ENCODE peak calls at places on chromosomes 7 and 10, in five cellular contexts. U, X, E, W and A are unnamed samples.

GRCh38 chr10:43702213-43702935 is 53.7 kb upstream of the ZNF32 start:
- DNase-seq in U (no peak), X (no peak), E (no peak), W (no peak), A (no peak)

GRCh38 chr7:34333925-34334324 is 324.1 kb upstream of the NPSR1 start:
- DNase-seq in U (no peak), X (no peak), E (no peak), W (no peak), A (no peak)

GRCh38 chr7:5774790-5775189 is 6.7 kb downstream of the RNF216 start:
- DNase-seq in U (no peak), X (no peak), E (no peak), W (no peak), A (no peak)

GRCh38 chr7:3029138-3029537 is 14.5 kb downstream of the CARD11 start:
- DNase-seq in U (peak), X (no peak), E (no peak), W (no peak), A (no peak)

GRCh38 chr7:68147621-68148238 is 1151.1 kb downstream of the TYW1 start:
- DNase-seq in U (no peak), X (no peak), E (no peak), W (no peak), A (no peak)

GRCh38 chr10:93751832-93752231 is 5.9 kb upstream of the LGI1 start:
- DNase-seq in U (peak), X (peak), E (no peak), W (peak), A (peak)

GRCh38 chr10:33165911-33166310 is 168.6 kb downstream of the NRP1 start:
- DNase-seq in U (no peak), X (no peak), E (no peak), W (no peak), A (no peak)

GRCh38 chr7:22546769-22547168 is 46.8 kb upstream of the STEAP1B start:
- DNase-seq in U (no peak), X (no peak), E (no peak), W (no peak), A (no peak)

GRCh38 chr7:135238112-135238744 is 4.6 kb downstream of the STRA8 start:
- DNase-seq in U (peak), X (no peak), E (no peak), W (peak), A (peak)

GRCh38 chr7:66281678-66282593 is 76.8 kb downstream of the TPST1 start:
- DNase-seq in U (peak), X (peak), E (no peak), W (no peak), A (no peak)

GRCh38 chr10:99235872-99236626 is 397 bp upstream of the HPSE2 start:
- DNase-seq in U (peak), X (peak), E (peak), W (peak), A (peak)

GRCh38 chr7:83305027-83305426 is 142.3 kb upstream of the PCLO start:
- DNase-seq in U (no peak), X (no peak), E (no peak), W (no peak), A (no peak)

GRCh38 chr7:120280743-120281142 is 7.8 kb downstream of the KCND2 start:
- DNase-seq in U (no peak), X (peak), E (no peak), W (no peak), A (no peak)

GRCh38 chr10:5628798-5629788 is 37.3 kb downstream of the ASB13 start:
- DNase-seq in U (no peak), X (peak), E (no peak), W (no peak), A (no peak)

GRCh38 chr7:52569151-52569550 is 466.3 kb upstream of the POM121L12 start:
- DNase-seq in U (no peak), X (no peak), E (no peak), W (no peak), A (no peak)

GRCh38 chr7:21146642-21147423 is 281.1 kb upstream of the SP4 start:
- DNase-seq in U (peak), X (no peak), E (no peak), W (peak), A (no peak)

GRCh38 chr10:117461766-117462423 is 80.7 kb upstream of the EMX2 start:
- DNase-seq in U (peak), X (peak), E (no peak), W (no peak), A (no peak)

GRCh38 chr7:1136841-1137516 is 23.0 kb downstream of the ZFAND2A start:
- DNase-seq in U (peak), X (peak), E (no peak), W (peak), A (no peak)

GRCh38 chr7:27148776-27149641 is 1.4 kb upstream of the HOXA6 start:
- DNase-seq in U (no peak), X (peak), E (no peak), W (no peak), A (no peak)

GRCh38 chr7:90655566-90655965 is 59.4 kb downstream of the CDK14 start:
- DNase-seq in U (no peak), X (peak), E (no peak), W (no peak), A (no peak)

GRCh38 chr7:99837649-99838361 is 10.0 kb downstream of the CYP3A43 start:
- DNase-seq in U (no peak), X (no peak), E (no peak), W (no peak), A (no peak)

GRCh38 chr7:106092204-106092603 is 19.9 kb downstream of the SYPL1 start:
- DNase-seq in U (no peak), X (no peak), E (no peak), W (no peak), A (no peak)

GRCh38 chr7:11120675-11121220 is 147.1 kb downstream of the PHF14 start:
- DNase-seq in U (no peak), X (no peak), E (no peak), W (no peak), A (no peak)

GRCh38 chr10:12130237-12130872 is 878 bp downstream of the SEC61A2 start:
- DNase-seq in U (peak), X (peak), E (peak), W (peak), A (no peak)

GRCh38 chr7:100864263-100864845 is 2.8 kb upstream of the TRIP6 start:
- DNase-seq in U (no peak), X (no peak), E (no peak), W (no peak), A (no peak)
- H2AK5ac ChIP-seq in U (no peak), X (no peak), E (no peak), W (no peak), A (no peak)

GRCh38 chr7:94396044-94396443 is 1.3 kb downstream of the COL1A2 start:
- DNase-seq in U (peak), X (peak), E (no peak), W (no peak), A (no peak)
- H2BK120ac ChIP-seq in U (no peak), X (peak), E (no peak), W (no peak), A (no peak)

GRCh38 chr10:101032637-101033201 is 1.7 kb downstream of the SFXN3 start:
- DNase-seq in U (peak), X (peak), E (no peak), W (no peak), A (peak)

GRCh38 chr10:101031796-101032636 is 982 bp downstream of the SFXN3 start:
- DNase-seq in U (peak), X (peak), E (no peak), W (peak), A (peak)

GRCh38 chr10:101030492-101031127 is 319 bp downstream of the PDZD7 start:
- DNase-seq in U (peak), X (no peak), E (no peak), W (peak), A (peak)

GRCh38 chr10:101029520-101030309 is 1.2 kb downstream of the PDZD7 start:
- DNase-seq in U (peak), X (no peak), E (no peak), W (peak), A (no peak)

GRCh38 chr10:101031128-101031795 is at the start of the genes PDZD7 and SFXN3:
- DNase-seq in U (peak), X (peak), E (peak), W (peak), A (peak)
- H2AK5ac ChIP-seq in U (no peak), X (no peak), E (peak), W (no peak), A (no peak)

DNA sequence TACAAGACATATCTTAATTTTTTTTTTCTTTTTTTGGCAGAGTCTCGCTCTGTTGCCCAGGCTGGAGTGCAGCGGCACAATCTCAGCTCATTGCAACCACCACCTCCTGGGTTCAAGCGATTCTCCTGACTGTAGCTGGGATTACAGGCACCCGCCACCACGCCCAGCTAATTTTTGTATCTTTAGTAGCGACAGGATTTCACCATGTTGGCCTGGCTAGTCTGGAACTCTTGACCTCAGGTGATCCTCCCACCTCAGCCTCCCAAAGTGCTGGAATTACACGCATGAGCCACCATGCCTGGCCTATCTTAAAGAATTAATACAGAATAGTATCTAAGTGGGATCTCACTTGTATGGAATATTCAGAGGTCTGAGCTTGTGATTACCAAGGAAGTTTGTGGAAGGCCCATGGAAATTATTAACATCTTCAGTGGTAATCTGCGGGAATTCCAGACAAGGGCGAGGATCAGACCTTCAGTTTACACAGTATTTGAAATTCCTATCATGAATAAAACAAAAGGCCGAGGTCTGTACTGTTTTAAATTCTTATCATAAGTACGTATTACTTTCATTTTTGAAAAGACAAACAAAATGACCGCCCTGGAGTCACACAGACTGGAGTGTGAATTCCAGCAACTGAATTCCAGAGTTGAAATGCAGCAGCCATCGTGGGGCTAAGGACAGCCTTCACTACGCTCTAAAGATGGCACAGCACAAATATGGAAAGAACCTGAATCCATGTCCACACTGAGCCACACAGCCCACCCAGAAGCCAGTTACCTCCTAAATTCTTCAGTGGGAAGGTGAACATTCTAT is 16.7 kb downstream of the GPRIN2 start:
- DNase-seq in U (no peak), X (peak), E (no peak), W (no peak), A (peak)
- H2BK120ac ChIP-seq in U (no peak), X (no peak), E (no peak), W (no peak), A (no peak)